ENCODE peak calls at places on chromosomes 7 and 10, in seven cellular contexts. One of them, this sample, is unnamed.

GRCh38 chr7:146639291-146639690 is 522.7 kb downstream of the CNTNAP2 start:
- DNase-seq in nephron progenitor cell: no peak
- DNase-seq in GM23338: no peak
- DNase-seq in GM13977: no peak
- DNase-seq in AG09319: no peak
- DNase-seq in astrocyte: no peak
- DNase-seq in lower lobe of right lung: no peak
- DNase-seq in this sample: no peak

GRCh38 chr10:24952146-24952700 is at the start of gene PRTFDC1:
- DNase-seq in astrocyte: no peak
- DNase-seq in nephron progenitor cell: peak
- DNase-seq in GM23338: peak
- DNase-seq in AG09319: no peak
- DNase-seq in GM13977: peak
- DNase-seq in lower lobe of right lung: peak
- DNase-seq in this sample: no peak

GRCh38 chr10:103936022-103936421 is 18.0 kb upstream of the STN1 start:
- DNase-seq in GM13977: no peak
- DNase-seq in astrocyte: no peak
- DNase-seq in GM23338: no peak
- DNase-seq in AG09319: no peak
- DNase-seq in lower lobe of right lung: no peak
- DNase-seq in nephron progenitor cell: no peak
- DNase-seq in this sample: no peak

GRCh38 chr7:141477866-141478265 is 73.3 kb upstream of the AGK start:
- DNase-seq in astrocyte: peak
- DNase-seq in GM13977: no peak
- DNase-seq in GM23338: no peak
- DNase-seq in AG09319: no peak
- DNase-seq in nephron progenitor cell: no peak
- DNase-seq in lower lobe of right lung: no peak
- DNase-seq in this sample: no peak

GRCh38 chr7:151137076-151137611 is 30.4 kb downstream of the GBX1 start:
- DNase-seq in astrocyte: no peak
- DNase-seq in nephron progenitor cell: no peak
- DNase-seq in lower lobe of right lung: peak
- DNase-seq in GM13977: no peak
- DNase-seq in GM23338: peak
- DNase-seq in AG09319: no peak
- DNase-seq in this sample: no peak

GRCh38 chr7:151251328-151251925 is 2.9 kb upstream of the SMARCD3 start:
- DNase-seq in astrocyte: peak
- DNase-seq in GM23338: peak
- DNase-seq in AG09319: no peak
- DNase-seq in GM13977: no peak
- DNase-seq in lower lobe of right lung: peak
- DNase-seq in nephron progenitor cell: no peak
- DNase-seq in this sample: no peak

GRCh38 chr7:108246227-108246837 is 116.2 kb upstream of the LAMB4 start:
- DNase-seq in nephron progenitor cell: peak
- DNase-seq in astrocyte: peak
- DNase-seq in GM23338: peak
- DNase-seq in AG09319: peak
- DNase-seq in lower lobe of right lung: no peak
- DNase-seq in GM13977: no peak
- DNase-seq in this sample: peak

GRCh38 chr10:69406302-69406811 is 10.4 kb downstream of the TACR2 start:
- DNase-seq in GM13977: no peak
- DNase-seq in astrocyte: no peak
- DNase-seq in lower lobe of right lung: peak
- DNase-seq in AG09319: no peak
- DNase-seq in GM23338: peak
- DNase-seq in nephron progenitor cell: peak
- DNase-seq in this sample: no peak

GRCh38 chr10:80457554-80458262 is 3.6 kb downstream of the TSPAN14 start:
- DNase-seq in GM23338: peak
- DNase-seq in astrocyte: no peak
- DNase-seq in AG09319: no peak
- DNase-seq in lower lobe of right lung: no peak
- DNase-seq in GM13977: no peak
- DNase-seq in nephron progenitor cell: no peak
- DNase-seq in this sample: no peak

GRCh38 chr7:79272066-79272669 is 181.3 kb downstream of the MAGI2 start:
- DNase-seq in lower lobe of right lung: no peak
- DNase-seq in GM23338: peak
- DNase-seq in nephron progenitor cell: no peak
- DNase-seq in AG09319: no peak
- DNase-seq in astrocyte: peak
- DNase-seq in GM13977: peak
- DNase-seq in this sample: no peak

GRCh38 chr10:127755758-127756157 is 18.8 kb downstream of the FOXI2 start:
- DNase-seq in GM23338: no peak
- DNase-seq in astrocyte: no peak
- DNase-seq in AG09319: no peak
- DNase-seq in GM13977: no peak
- DNase-seq in nephron progenitor cell: no peak
- DNase-seq in lower lobe of right lung: no peak
- DNase-seq in this sample: no peak

GRCh38 chr10:101616415-101617101 is 28.4 kb downstream of the DPCD start:
- DNase-seq in astrocyte: no peak
- DNase-seq in GM23338: peak
- DNase-seq in lower lobe of right lung: no peak
- DNase-seq in GM13977: no peak
- DNase-seq in AG09319: no peak
- DNase-seq in nephron progenitor cell: no peak
- DNase-seq in this sample: no peak

GRCh38 chr10:67141300-67141699 is 215.5 kb downstream of the LRRTM3 start:
- DNase-seq in AG09319: no peak
- DNase-seq in GM13977: no peak
- DNase-seq in lower lobe of right lung: no peak
- DNase-seq in GM23338: no peak
- DNase-seq in nephron progenitor cell: no peak
- DNase-seq in astrocyte: no peak
- DNase-seq in this sample: no peak

GRCh38 chr7:93115796-93116195 is 2.0 kb downstream of the SAMD9 start:
- DNase-seq in nephron progenitor cell: no peak
- DNase-seq in astrocyte: peak
- DNase-seq in GM13977: no peak
- DNase-seq in AG09319: peak
- DNase-seq in GM23338: no peak
- DNase-seq in lower lobe of right lung: no peak
- DNase-seq in this sample: no peak

GRCh38 chr10:78524941-78525340 is 491.3 kb downstream of the RPS24 start:
- DNase-seq in astrocyte: no peak
- DNase-seq in lower lobe of right lung: no peak
- DNase-seq in GM23338: no peak
- DNase-seq in AG09319: no peak
- DNase-seq in GM13977: no peak
- DNase-seq in nephron progenitor cell: no peak
- DNase-seq in this sample: no peak

GRCh38 chr7:73789051-73789450 is 19.0 kb upstream of the CLDN3 start:
- DNase-seq in GM13977: no peak
- DNase-seq in nephron progenitor cell: no peak
- DNase-seq in AG09319: no peak
- DNase-seq in GM23338: no peak
- DNase-seq in astrocyte: no peak
- DNase-seq in lower lobe of right lung: no peak
- DNase-seq in this sample: no peak

GRCh38 chr7:30654296-30655090 is 27.8 kb downstream of the CRHR2 start:
- DNase-seq in AG09319: no peak
- DNase-seq in astrocyte: no peak
- DNase-seq in GM23338: no peak
- DNase-seq in nephron progenitor cell: no peak
- DNase-seq in lower lobe of right lung: no peak
- DNase-seq in GM13977: no peak
- DNase-seq in this sample: no peak

GRCh38 chr10:123945506-123945905 is 53.9 kb upstream of the CPXM2 start:
- DNase-seq in nephron progenitor cell: no peak
- DNase-seq in AG09319: no peak
- DNase-seq in astrocyte: no peak
- DNase-seq in GM13977: no peak
- DNase-seq in GM23338: peak
- DNase-seq in lower lobe of right lung: no peak
- DNase-seq in this sample: no peak

GRCh38 chr7:81869670-81870069 is 99.8 kb upstream of the HGF start:
- DNase-seq in GM23338: no peak
- DNase-seq in lower lobe of right lung: no peak
- DNase-seq in AG09319: no peak
- DNase-seq in astrocyte: peak
- DNase-seq in GM13977: no peak
- DNase-seq in nephron progenitor cell: no peak
- DNase-seq in this sample: no peak

GRCh38 chr10:122756656-122757055 is 57.0 kb upstream of the C10orf120 start:
- DNase-seq in GM23338: no peak
- DNase-seq in AG09319: no peak
- DNase-seq in astrocyte: no peak
- DNase-seq in nephron progenitor cell: no peak
- DNase-seq in lower lobe of right lung: no peak
- DNase-seq in GM13977: no peak
- DNase-seq in this sample: no peak

GRCh38 chr10:91816986-91817385 is 18.8 kb downstream of the TNKS2 start:
- DNase-seq in astrocyte: no peak
- DNase-seq in GM23338: no peak
- DNase-seq in lower lobe of right lung: no peak
- DNase-seq in nephron progenitor cell: no peak
- DNase-seq in AG09319: no peak
- DNase-seq in GM13977: no peak
- DNase-seq in this sample: no peak

GRCh38 chr7:47149208-47149864 is 432.6 kb downstream of the TNS3 start:
- DNase-seq in astrocyte: no peak
- DNase-seq in GM23338: no peak
- DNase-seq in AG09319: no peak
- DNase-seq in GM13977: no peak
- DNase-seq in lower lobe of right lung: no peak
- DNase-seq in nephron progenitor cell: peak
- DNase-seq in this sample: no peak

GRCh38 chr7:123770378-123770777 is 21.6 kb upstream of the WASL start:
- DNase-seq in nephron progenitor cell: no peak
- DNase-seq in GM23338: no peak
- DNase-seq in lower lobe of right lung: no peak
- DNase-seq in astrocyte: peak
- DNase-seq in AG09319: no peak
- DNase-seq in GM13977: peak
- DNase-seq in this sample: no peak

GRCh38 chr10:16891375-16892313 is 74.4 kb upstream of the RSU1 start:
- DNase-seq in astrocyte: peak
- DNase-seq in nephron progenitor cell: peak
- DNase-seq in AG09319: peak
- DNase-seq in lower lobe of right lung: peak
- DNase-seq in GM13977: no peak
- DNase-seq in GM23338: peak
- DNase-seq in this sample: peak
- TF ChIP-seq CTCF in astrocyte: peak
- TF ChIP-seq CTCF in nephron progenitor cell: peak
- TF ChIP-seq CTCF in AG09319: peak
- TF ChIP-seq CTCF in lower lobe of right lung: peak
- TF ChIP-seq CTCF in GM13977: no peak
- TF ChIP-seq CTCF in GM23338: peak
- TF ChIP-seq CTCF in this sample: peak

GRCh38 chr7:27605689-27606269 is 56.9 kb downstream of the HIBADH start:
- DNase-seq in GM23338: peak
- DNase-seq in AG09319: no peak
- DNase-seq in lower lobe of right lung: no peak
- DNase-seq in nephron progenitor cell: no peak
- DNase-seq in astrocyte: peak
- DNase-seq in GM13977: no peak
- DNase-seq in this sample: no peak
- TF ChIP-seq CTCF in GM23338: peak
- TF ChIP-seq CTCF in AG09319: peak
- TF ChIP-seq CTCF in lower lobe of right lung: peak
- TF ChIP-seq CTCF in nephron progenitor cell: peak
- TF ChIP-seq CTCF in astrocyte: peak
- TF ChIP-seq CTCF in GM13977: peak
- TF ChIP-seq CTCF in this sample: peak

DNA sequence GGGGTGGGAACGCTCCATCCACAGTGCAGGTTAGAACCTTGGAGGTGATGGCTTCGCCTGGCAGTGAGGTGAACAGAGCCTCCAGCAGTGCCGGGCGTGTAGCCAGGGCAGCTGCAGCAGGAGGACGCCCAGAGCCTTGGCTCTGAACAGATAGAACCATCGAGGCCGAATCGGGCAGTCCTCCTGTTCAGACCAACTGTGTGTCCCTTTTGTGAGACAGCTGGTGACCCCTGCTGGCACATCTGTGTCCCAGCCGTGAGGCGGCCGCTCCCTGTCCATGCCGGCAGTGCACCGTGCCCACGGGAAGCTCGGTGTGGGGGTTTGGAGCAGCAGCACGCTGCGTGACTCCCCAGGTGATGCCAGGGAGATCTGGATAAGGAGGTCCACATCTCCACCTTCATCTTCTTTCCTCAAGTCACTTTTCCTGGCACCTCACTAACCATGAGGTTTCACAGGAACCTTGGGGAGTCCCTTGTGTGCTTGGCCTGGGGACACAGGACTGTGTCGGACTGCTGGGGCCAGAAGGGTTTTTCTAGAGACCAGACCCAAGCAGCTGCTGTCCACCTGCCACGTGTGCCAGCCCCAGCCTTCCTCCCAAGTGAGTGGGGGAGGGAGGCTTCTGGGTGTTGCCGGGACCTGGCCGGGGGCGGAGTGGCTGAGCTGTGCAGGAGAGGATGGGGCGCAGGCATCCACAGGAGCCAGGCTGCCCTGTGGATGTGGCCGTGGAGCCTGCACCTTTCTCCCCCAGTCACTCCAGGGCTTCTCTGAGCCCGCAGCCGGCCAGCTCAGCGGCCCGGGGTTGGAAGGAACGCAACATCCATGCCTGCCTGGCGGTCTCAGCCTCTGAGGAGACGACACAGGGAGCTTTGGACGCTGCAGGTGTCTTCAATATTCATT is 69.4 kb downstream of the DNAJB6 start:
- DNase-seq in astrocyte: no peak
- DNase-seq in AG09319: no peak
- DNase-seq in lower lobe of right lung: no peak
- DNase-seq in GM23338: no peak
- DNase-seq in nephron progenitor cell: no peak
- DNase-seq in GM13977: no peak
- DNase-seq in this sample: no peak
- TF ChIP-seq CTCF in astrocyte: no peak
- TF ChIP-seq CTCF in AG09319: no peak
- TF ChIP-seq CTCF in lower lobe of right lung: no peak
- TF ChIP-seq CTCF in GM23338: no peak
- TF ChIP-seq CTCF in nephron progenitor cell: no peak
- TF ChIP-seq CTCF in GM13977: no peak
- TF ChIP-seq CTCF in this sample: peak

DNA sequence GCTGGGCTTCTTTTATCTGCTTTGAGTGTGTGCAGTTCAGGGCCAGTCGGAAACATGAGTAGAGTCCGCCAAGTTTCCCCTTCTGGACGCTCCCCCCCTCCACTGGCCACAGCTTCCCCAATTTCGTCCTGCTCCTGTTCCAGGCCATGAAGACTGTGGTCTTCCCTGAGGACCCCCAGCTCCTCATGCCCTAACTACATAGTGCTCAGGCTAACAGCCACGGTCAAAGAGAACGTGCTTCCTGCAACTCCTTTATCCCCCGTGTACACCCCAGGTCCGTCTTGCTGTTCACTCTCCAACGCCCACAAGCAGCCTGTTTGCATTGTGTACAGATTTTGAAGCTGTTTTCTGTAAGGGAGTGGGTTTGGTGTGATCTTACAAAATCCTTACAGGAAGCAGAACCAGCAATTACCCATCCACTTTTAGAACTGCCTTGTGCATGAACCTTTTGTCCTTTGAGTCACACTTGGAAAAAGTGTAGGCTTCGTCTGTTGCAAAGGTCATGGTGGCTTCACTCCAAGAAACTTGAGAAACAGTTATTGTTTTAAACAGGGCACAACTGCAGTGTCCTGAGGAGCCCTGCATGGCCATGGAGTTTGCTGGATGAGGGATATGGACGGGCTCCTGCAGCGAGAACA is 77.0 kb upstream of the FAM20C start:
- DNase-seq in AG09319: peak
- DNase-seq in GM13977: no peak
- DNase-seq in nephron progenitor cell: no peak
- DNase-seq in GM23338: no peak
- DNase-seq in astrocyte: no peak
- DNase-seq in lower lobe of right lung: no peak
- DNase-seq in this sample: no peak
- TF ChIP-seq CTCF in AG09319: no peak
- TF ChIP-seq CTCF in GM13977: no peak
- TF ChIP-seq CTCF in nephron progenitor cell: no peak
- TF ChIP-seq CTCF in GM23338: no peak
- TF ChIP-seq CTCF in astrocyte: no peak
- TF ChIP-seq CTCF in lower lobe of right lung: no peak
- TF ChIP-seq CTCF in this sample: no peak